ENCODE peak calls at places on chromosomes 12 and 14, in six cellular contexts. One of them, this sample, is unnamed.

GRCh38 chr12:32765906-32766305 is 10.2 kb upstream of the YARS2 start:
- DNase-seq in neural crest cell: no peak
- DNase-seq in uterus: no peak
- DNase-seq in CD4-positive, alpha-beta T cell: no peak
- DNase-seq in H7: no peak
- DNase-seq in right cardiac atrium: no peak
- DNase-seq in this sample: no peak

GRCh38 chr14:91063119-91063518 is 2.7 kb upstream of the RPS6KA5 start:
- DNase-seq in neural crest cell: no peak
- DNase-seq in uterus: no peak
- DNase-seq in CD4-positive, alpha-beta T cell: no peak
- DNase-seq in H7: no peak
- DNase-seq in right cardiac atrium: no peak
- DNase-seq in this sample: no peak

GRCh38 chr14:68655961-68656360 is 136.9 kb downstream of the ZFP36L1 start:
- DNase-seq in neural crest cell: no peak
- DNase-seq in uterus: no peak
- DNase-seq in CD4-positive, alpha-beta T cell: no peak
- DNase-seq in H7: peak
- DNase-seq in right cardiac atrium: no peak
- DNase-seq in this sample: no peak

GRCh38 chr14:68626386-68626785 is 166.5 kb downstream of the ZFP36L1 start:
- DNase-seq in neural crest cell: no peak
- DNase-seq in uterus: no peak
- DNase-seq in CD4-positive, alpha-beta T cell: no peak
- DNase-seq in H7: no peak
- DNase-seq in right cardiac atrium: peak
- DNase-seq in this sample: no peak

GRCh38 chr12:47304161-47304560 is 224.4 kb upstream of the AMIGO2 start:
- DNase-seq in neural crest cell: no peak
- DNase-seq in uterus: no peak
- DNase-seq in CD4-positive, alpha-beta T cell: no peak
- DNase-seq in H7: no peak
- DNase-seq in right cardiac atrium: no peak
- DNase-seq in this sample: no peak

GRCh38 chr12:116370004-116370404 is 92.5 kb upstream of the MED13L start:
- DNase-seq in neural crest cell: no peak
- DNase-seq in uterus: no peak
- DNase-seq in CD4-positive, alpha-beta T cell: no peak
- DNase-seq in H7: no peak
- DNase-seq in right cardiac atrium: no peak
- DNase-seq in this sample: no peak

GRCh38 chr12:45727994-45728624 is 1.4 kb upstream of the ARID2 start:
- DNase-seq in neural crest cell: no peak
- DNase-seq in uterus: no peak
- DNase-seq in CD4-positive, alpha-beta T cell: no peak
- DNase-seq in H7: no peak
- DNase-seq in right cardiac atrium: no peak
- DNase-seq in this sample: no peak

GRCh38 chr14:77654001-77654431 is 37.6 kb upstream of the SPTLC2 start:
- DNase-seq in neural crest cell: no peak
- DNase-seq in uterus: no peak
- DNase-seq in CD4-positive, alpha-beta T cell: no peak
- DNase-seq in H7: peak
- DNase-seq in right cardiac atrium: no peak
- DNase-seq in this sample: no peak

GRCh38 chr14:102795060-102795925 is 18.0 kb downstream of the TRAF3 start:
- DNase-seq in neural crest cell: no peak
- DNase-seq in uterus: peak
- DNase-seq in CD4-positive, alpha-beta T cell: no peak
- DNase-seq in H7: peak
- DNase-seq in right cardiac atrium: peak
- DNase-seq in this sample: no peak

GRCh38 chr12:105676694-105677093 is 346.2 kb downstream of the C12orf75 start:
- DNase-seq in neural crest cell: no peak
- DNase-seq in uterus: peak
- DNase-seq in CD4-positive, alpha-beta T cell: no peak
- DNase-seq in H7: no peak
- DNase-seq in right cardiac atrium: peak
- DNase-seq in this sample: no peak

GRCh38 chr12:6271281-6271680 is 39.2 kb upstream of the PLEKHG6 start:
- DNase-seq in neural crest cell: no peak
- DNase-seq in uterus: no peak
- DNase-seq in CD4-positive, alpha-beta T cell: no peak
- DNase-seq in H7: no peak
- DNase-seq in right cardiac atrium: no peak
- DNase-seq in this sample: no peak

GRCh38 chr12:10749700-10750384 is 26.7 kb upstream of the YBX3 start:
- DNase-seq in neural crest cell: peak
- DNase-seq in uterus: peak
- DNase-seq in CD4-positive, alpha-beta T cell: peak
- DNase-seq in H7: peak
- DNase-seq in right cardiac atrium: peak
- DNase-seq in this sample: peak

GRCh38 chr14:100155881-100156645 is 3.4 kb downstream of the DEGS2 start:
- DNase-seq in neural crest cell: no peak
- DNase-seq in uterus: no peak
- DNase-seq in CD4-positive, alpha-beta T cell: no peak
- DNase-seq in H7: no peak
- DNase-seq in right cardiac atrium: no peak
- DNase-seq in this sample: no peak

GRCh38 chr12:11182529-11182928 is 4.2 kb downstream of the TAS2R42 start:
- DNase-seq in neural crest cell: no peak
- DNase-seq in uterus: no peak
- DNase-seq in CD4-positive, alpha-beta T cell: no peak
- DNase-seq in H7: no peak
- DNase-seq in right cardiac atrium: no peak
- DNase-seq in this sample: no peak

GRCh38 chr12:70264067-70264867 is 21.0 kb downstream of the CNOT2 start:
- DNase-seq in neural crest cell: no peak
- DNase-seq in uterus: no peak
- DNase-seq in CD4-positive, alpha-beta T cell: no peak
- DNase-seq in H7: no peak
- DNase-seq in right cardiac atrium: no peak
- DNase-seq in this sample: no peak

GRCh38 chr12:94174576-94174975 is 26.2 kb downstream of the PLXNC1 start:
- DNase-seq in neural crest cell: no peak
- DNase-seq in uterus: no peak
- DNase-seq in CD4-positive, alpha-beta T cell: no peak
- DNase-seq in H7: no peak
- DNase-seq in right cardiac atrium: peak
- DNase-seq in this sample: no peak

GRCh38 chr12:65868133-65868705 is 43.9 kb downstream of the HMGA2 start:
- DNase-seq in neural crest cell: no peak
- DNase-seq in uterus: no peak
- DNase-seq in CD4-positive, alpha-beta T cell: no peak
- DNase-seq in H7: no peak
- DNase-seq in right cardiac atrium: no peak
- DNase-seq in this sample: no peak

GRCh38 chr12:64675795-64676194 is 65.5 kb downstream of the RASSF3 start:
- DNase-seq in neural crest cell: no peak
- DNase-seq in uterus: no peak
- DNase-seq in CD4-positive, alpha-beta T cell: no peak
- DNase-seq in H7: no peak
- DNase-seq in right cardiac atrium: peak
- DNase-seq in this sample: no peak

GRCh38 chr14:28057286-28058011 is 709.1 kb upstream of the FOXG1 start:
- DNase-seq in neural crest cell: no peak
- DNase-seq in uterus: no peak
- DNase-seq in CD4-positive, alpha-beta T cell: no peak
- DNase-seq in H7: no peak
- DNase-seq in right cardiac atrium: no peak
- DNase-seq in this sample: no peak

GRCh38 chr12:1796515-1797010 is 23.8 kb upstream of the LRTM2 start:
- DNase-seq in neural crest cell: no peak
- DNase-seq in uterus: peak
- DNase-seq in CD4-positive, alpha-beta T cell: peak
- DNase-seq in H7: peak
- DNase-seq in right cardiac atrium: peak
- DNase-seq in this sample: no peak

GRCh38 chr12:55019784-55020183 is at the start of gene NEUROD4:
- DNase-seq in neural crest cell: peak
- DNase-seq in uterus: no peak
- DNase-seq in CD4-positive, alpha-beta T cell: no peak
- DNase-seq in H7: peak
- DNase-seq in right cardiac atrium: peak
- DNase-seq in this sample: peak

GRCh38 chr14:85534914-85535313 is 5.0 kb downstream of the FLRT2 start:
- DNase-seq in neural crest cell: no peak
- DNase-seq in uterus: no peak
- DNase-seq in CD4-positive, alpha-beta T cell: no peak
- DNase-seq in H7: peak
- DNase-seq in right cardiac atrium: no peak
- DNase-seq in this sample: no peak

GRCh38 chr12:68267892-68268396 is 14.5 kb upstream of the IL22 start:
- DNase-seq in neural crest cell: no peak
- DNase-seq in uterus: no peak
- DNase-seq in CD4-positive, alpha-beta T cell: no peak
- DNase-seq in H7: no peak
- DNase-seq in right cardiac atrium: no peak
- DNase-seq in this sample: no peak

GRCh38 chr14:77989441-77989891 is 180.7 kb upstream of the NRXN3 start:
- DNase-seq in neural crest cell: peak
- DNase-seq in uterus: no peak
- DNase-seq in CD4-positive, alpha-beta T cell: no peak
- DNase-seq in H7: no peak
- DNase-seq in right cardiac atrium: peak
- DNase-seq in this sample: no peak

GRCh38 chr12:49092086-49092815 is 2.4 kb downstream of the DHH start:
- DNase-seq in neural crest cell: peak
- DNase-seq in uterus: peak
- DNase-seq in CD4-positive, alpha-beta T cell: peak
- DNase-seq in H7: peak
- DNase-seq in right cardiac atrium: peak
- DNase-seq in this sample: peak

GRCh38 chr12:112046003-112046402 is 32.8 kb downstream of the ERP29 start:
- DNase-seq in neural crest cell: no peak
- DNase-seq in uterus: no peak
- DNase-seq in CD4-positive, alpha-beta T cell: no peak
- DNase-seq in H7: no peak
- DNase-seq in right cardiac atrium: no peak
- DNase-seq in this sample: no peak

GRCh38 chr14:68955164-68955921 is 23.8 kb downstream of the ACTN1 start:
- DNase-seq in neural crest cell: no peak
- DNase-seq in uterus: peak
- DNase-seq in CD4-positive, alpha-beta T cell: no peak
- DNase-seq in H7: no peak
- DNase-seq in right cardiac atrium: no peak
- DNase-seq in this sample: no peak

GRCh38 chr12:62862259-62862881 is 72.6 kb downstream of the PPM1H start:
- DNase-seq in neural crest cell: no peak
- DNase-seq in uterus: no peak
- DNase-seq in CD4-positive, alpha-beta T cell: no peak
- DNase-seq in H7: no peak
- DNase-seq in right cardiac atrium: no peak
- DNase-seq in this sample: no peak

GRCh38 chr14:53542692-53543091 is 389.6 kb upstream of the DDHD1 start:
- DNase-seq in neural crest cell: no peak
- DNase-seq in uterus: no peak
- DNase-seq in CD4-positive, alpha-beta T cell: no peak
- DNase-seq in H7: no peak
- DNase-seq in right cardiac atrium: no peak
- DNase-seq in this sample: no peak

GRCh38 chr12:29921307-29921706 is 137.6 kb upstream of the TMTC1 start:
- DNase-seq in neural crest cell: no peak
- DNase-seq in uterus: no peak
- DNase-seq in CD4-positive, alpha-beta T cell: no peak
- DNase-seq in H7: no peak
- DNase-seq in right cardiac atrium: no peak
- DNase-seq in this sample: no peak